ENCODE peak calls at places on chromosomes 13 and 19, in six cellular contexts. M is heart left ventricle, T is neural crest cell, F is breast epithelium, K is BJ, E is foreskin fibroblast. I is an unnamed sample.
A peak's percentile ranks its signal among the peaks of the same experiment; 100 is the strongest.

GRCh38 chr19:47253467-47253881 is 2.9 kb upstream of the CCDC9 start:
- DNase-seq in T (no peak), M (no peak), E (peak; percentile 85), K (peak; percentile 68), F (no peak), I (no peak)

GRCh38 chr13:113083022-113083373 is 22.6 kb upstream of the F7 start:
- DNase-seq in F (no peak), T (no peak), M (no peak), E (no peak), K (no peak), I (no peak)

GRCh38 chr19:13001502-13002388 is 6.5 kb downstream of the NFIX start:
- DNase-seq in F (peak; percentile 84), T (no peak), E (peak; percentile 67), M (peak; percentile 72), K (no peak), I (no peak)

GRCh38 chr13:32211788-32212187 is 103.4 kb downstream of the ZAR1L start:
- DNase-seq in F (no peak), T (no peak), K (peak; percentile 99), M (peak; percentile 31), E (peak; percentile 88), I (no peak)

GRCh38 chr13:44159633-44160279 is 213.9 kb upstream of the SERP2 start:
- DNase-seq in F (peak; percentile 58), K (no peak), M (no peak), E (peak; percentile 31), T (no peak), I (no peak)

GRCh38 chr19:58562126-58563033 is 4.0 kb upstream of the UBE2M start:
- DNase-seq in M (no peak), F (no peak), T (no peak), K (no peak), E (peak; percentile 73), I (no peak)

GRCh38 chr13:79770056-79770455 is 289.1 kb downstream of the NDFIP2 start:
- DNase-seq in M (no peak), T (no peak), E (no peak), K (no peak), F (no peak), I (no peak)

GRCh38 chr13:111909501-111909900 is 157.4 kb upstream of the SOX1 start:
- DNase-seq in E (no peak), M (peak; percentile 4), K (no peak), F (peak; percentile 6), T (no peak), I (peak; percentile 21)

GRCh38 chr19:37551123-37551993 is 43.2 kb downstream of the ZNF571 start:
- DNase-seq in M (peak; percentile 67), T (no peak), E (peak; percentile 89), F (no peak), K (peak; percentile 3), I (no peak)

GRCh38 chr19:57068921-57069697 is 50.7 kb upstream of the USP29 start:
- DNase-seq in F (no peak), T (no peak), K (no peak), M (no peak), E (no peak), I (no peak)

GRCh38 chr19:58551123-58551497 is 3.8 kb downstream of the CHMP2A start:
- DNase-seq in T (no peak), E (no peak), M (no peak), K (no peak), F (no peak), I (no peak)

GRCh38 chr13:96785986-96786385 is 208.3 kb downstream of the OXGR1 start:
- DNase-seq in F (no peak), T (no peak), M (no peak), E (no peak), K (no peak), I (no peak)

GRCh38 chr13:62611343-62611742 is 1195.7 kb upstream of the PCDH20 start:
- DNase-seq in T (no peak), F (no peak), K (no peak), E (no peak), M (no peak), I (no peak)

GRCh38 chr13:95955719-95956118 is 97.5 kb downstream of the UGGT2 start:
- DNase-seq in T (no peak), K (no peak), F (no peak), E (no peak), M (no peak), I (no peak)

GRCh38 chr13:23443878-23444277 is 10.4 kb upstream of the SACS start:
- DNase-seq in F (no peak), T (no peak), M (no peak), K (no peak), E (no peak), I (no peak)

GRCh38 chr13:34416833-34417425 is 525.1 kb upstream of the NBEA start:
- DNase-seq in M (peak; percentile 70), T (no peak), K (no peak), F (no peak), E (peak; percentile 94), I (no peak)

GRCh38 chr13:113863511-113864302 is at the start of gene GAS6:
- DNase-seq in K (no peak), T (peak; percentile 40), F (peak; percentile 38), M (peak; percentile 79), E (peak; percentile 84), I (no peak)

GRCh38 chr19:47321582-47321981 is 10.4 kb upstream of the C5AR2 start:
- DNase-seq in K (no peak), T (no peak), E (no peak), F (no peak), M (no peak), I (no peak)

GRCh38 chr13:21542563-21542962 is 61.4 kb downstream of the MICU2 start:
- DNase-seq in F (no peak), K (no peak), M (no peak), E (no peak), T (no peak), I (no peak)

GRCh38 chr13:76799696-76800095 is 86.5 kb downstream of the KCTD12 start:
- DNase-seq in K (no peak), F (no peak), M (no peak), T (no peak), E (no peak), I (no peak)

GRCh38 chr19:13483215-13483614 is 23.1 kb downstream of the CACNA1A start:
- DNase-seq in T (no peak), M (no peak), F (no peak), K (no peak), E (no peak), I (no peak)

GRCh38 chr13:32081591-32081990 is 50.0 kb downstream of the FRY start:
- DNase-seq in K (no peak), E (no peak), M (no peak), F (no peak), T (no peak), I (no peak)

GRCh38 chr13:78897200-78897599 is 238.2 kb upstream of the OBI1 start:
- DNase-seq in E (no peak), M (no peak), T (no peak), K (no peak), F (no peak), I (no peak)

GRCh38 chr13:45341799-45342584 is 1.0 kb upstream of the TPT1 start:
- DNase-seq in M (no peak), F (peak; percentile 71), T (no peak), K (no peak), E (peak; percentile 78), I (no peak)

GRCh38 chr13:32446220-32446619 is 18.3 kb upstream of the N4BP2L1 start:
- DNase-seq in M (no peak), T (no peak), E (no peak), F (no peak), K (no peak), I (no peak)

GRCh38 chr19:19387108-19387507 is 18.4 kb upstream of the GATAD2A start:
- DNase-seq in M (no peak), T (no peak), K (no peak), F (no peak), E (no peak), I (no peak)
- TF ChIP-seq CTCF in M (no peak), T (no peak), K (no peak), F (no peak), E (no peak), I (no peak)

DNA sequence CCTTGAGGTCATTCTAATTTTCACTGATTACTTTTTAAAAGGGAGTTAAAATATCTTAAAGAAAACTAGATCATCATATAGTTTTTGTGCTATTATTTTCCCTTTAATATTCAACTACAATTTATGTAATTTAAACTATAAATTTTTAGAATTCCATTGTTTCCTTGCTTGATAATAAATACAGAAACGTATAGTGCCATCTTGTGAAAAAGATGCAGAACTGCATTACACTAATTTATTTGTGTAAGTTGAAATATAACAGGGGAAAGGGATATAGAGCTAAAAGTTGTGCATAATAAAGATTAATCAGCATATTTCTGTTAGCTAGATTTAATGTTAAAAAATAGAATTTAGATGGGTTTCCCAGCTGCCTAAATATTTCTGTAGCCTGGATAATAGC is 61.5 kb upstream of the TDRD3 start:
- DNase-seq in M (no peak), F (no peak), T (no peak), K (no peak), E (peak; percentile 10), I (no peak)
- TF ChIP-seq CTCF in M (peak; percentile 75), F (peak; percentile 30), T (peak; percentile 84), K (peak; percentile 52), E (peak; percentile 18), I (peak; percentile 65)

DNA sequence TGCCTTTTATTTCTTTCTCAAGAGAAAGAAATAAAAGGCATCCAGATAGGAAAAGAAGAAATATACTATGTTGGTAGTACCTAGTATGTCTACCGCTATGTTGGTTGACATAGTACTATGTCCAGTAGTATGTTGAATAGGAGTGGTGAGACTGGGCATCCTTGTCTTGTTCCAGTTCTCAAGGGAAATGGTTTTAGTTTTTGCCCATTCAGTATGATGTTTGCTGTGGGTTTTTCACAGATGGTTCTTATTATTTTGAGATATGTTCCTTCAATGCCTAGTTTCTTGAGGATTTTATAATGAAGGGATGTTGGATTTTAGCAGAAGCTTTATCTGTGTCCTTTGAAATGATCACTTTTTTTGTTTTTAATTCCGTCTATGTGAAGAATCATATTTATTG is 53.0 kb upstream of the CSNK1A1L start:
- DNase-seq in E (no peak), T (no peak), M (no peak), F (no peak), K (no peak), I (no peak)
- TF ChIP-seq CTCF in E (no peak), T (no peak), M (no peak), F (no peak), K (no peak), I (no peak)

GRCh38 chr19:3442487-3443071 is 37.7 kb downstream of the SMIM24 start:
- DNase-seq in T (no peak), E (no peak), M (no peak), F (no peak), K (no peak), I (no peak)

GRCh38 chr19:3443840-3444694 is 36.3 kb downstream of the SMIM24 start:
- DNase-seq in F (no peak), M (peak; percentile 80), E (peak; percentile 86), T (peak; percentile 78), K (no peak), I (no peak)

GRCh38 chr19:3441986-3442329 is 38.4 kb downstream of the SMIM24 start:
- DNase-seq in E (no peak), K (no peak), F (no peak), M (no peak), T (no peak), I (no peak)

GRCh38 chr19:3441089-3441985 is 39.0 kb downstream of the SMIM24 start:
- DNase-seq in T (no peak), K (no peak), F (no peak), M (no peak), E (no peak), I (no peak)

DNA sequence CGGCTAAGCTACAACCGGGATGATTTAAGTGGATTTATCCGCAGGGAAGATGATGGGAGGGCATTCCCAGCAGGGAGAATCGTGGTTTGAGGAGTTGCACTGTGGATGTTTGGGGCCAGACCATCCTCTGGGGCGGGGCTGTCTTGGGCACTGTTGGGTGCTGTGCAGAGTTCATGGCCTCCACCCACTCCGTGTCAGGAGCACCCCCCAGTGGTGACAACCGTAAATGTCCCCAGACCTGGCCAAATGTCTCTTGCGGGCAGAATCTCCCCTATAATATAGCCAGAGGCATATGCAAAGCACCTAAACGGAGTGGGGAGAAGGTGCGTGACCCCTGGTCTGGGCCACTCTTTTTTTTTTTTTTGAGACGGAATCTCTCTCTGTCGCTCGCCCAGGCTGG is 40.2 kb downstream of the SMIM24 start:
- DNase-seq in F (no peak), T (no peak), K (no peak), M (no peak), E (peak; percentile 42), I (no peak)
- TF ChIP-seq CTCF in F (peak; percentile 29), T (peak; percentile 47), K (peak; percentile 39), M (peak; percentile 51), E (no peak), I (no peak)